ENCODE peak calls at places on chromosomes 7 and 10, in seven cellular contexts. O is uterus, W is tibial nerve, U is body of pancreas, V is transverse colon, L is endothelial cell of umbilical vein, N is Peyer's patch. H is an unnamed sample.

GRCh38 chr10:6269953-6270867 is 67.5 kb downstream of the PFKFB3 start:
- DNase-seq in O (no peak), V (peak; percentile 59), L (no peak), N (peak; percentile 70), W (no peak), U (no peak), H (no peak)

GRCh38 chr10:48538611-48539010 is 66.3 kb downstream of the ARHGAP22 start:
- DNase-seq in W (no peak), U (no peak), N (no peak), V (no peak), L (no peak), O (no peak), H (no peak)

GRCh38 chr7:155009570-155010157 is 6.7 kb upstream of the PAXIP1 start:
- DNase-seq in N (no peak), L (peak; percentile 22), V (no peak), W (no peak), U (no peak), O (no peak), H (no peak)

GRCh38 chr7:45084336-45084735 is 4.4 kb downstream of the NACAD start:
- DNase-seq in V (no peak), W (no peak), L (no peak), N (no peak), O (no peak), U (no peak), H (peak; percentile 1)

GRCh38 chr10:43598447-43598846 is 7.8 kb upstream of the ZNF485 start:
- DNase-seq in W (no peak), O (no peak), L (no peak), U (no peak), V (no peak), N (no peak), H (no peak)

GRCh38 chr10:126252884-126253612 is 135.2 kb downstream of the ADAM12 start:
- DNase-seq in L (peak; percentile 7), U (no peak), W (peak; percentile 51), V (no peak), N (no peak), O (peak; percentile 63), H (no peak)

GRCh38 chr10:76117949-76118348 is 686.5 kb downstream of the LRMDA start:
- DNase-seq in U (no peak), N (no peak), W (no peak), V (no peak), O (no peak), L (no peak), H (no peak)

GRCh38 chr7:24401628-24402593 is 117.9 kb downstream of the NPY start:
- DNase-seq in W (no peak), N (no peak), O (no peak), U (no peak), V (no peak), L (peak; percentile 51), H (no peak)

GRCh38 chr7:53800746-53801145 is 741.4 kb upstream of the VSTM2A start:
- DNase-seq in O (no peak), W (no peak), L (no peak), V (no peak), U (no peak), N (no peak), H (no peak)

GRCh38 chr7:149753370-149754233 is 19.8 kb downstream of the ZNF467 start:
- DNase-seq in N (no peak), V (peak; percentile 33), L (peak; percentile 55), W (no peak), O (no peak), U (peak; percentile 55), H (no peak)

GRCh38 chr10:66917104-66917503 is 8.7 kb upstream of the LRRTM3 start:
- DNase-seq in O (no peak), U (no peak), V (no peak), L (no peak), W (no peak), N (no peak), H (no peak)

GRCh38 chr7:121960678-121961461 is 87.9 kb downstream of the PTPRZ1 start:
- DNase-seq in L (peak; percentile 34), O (no peak), U (no peak), N (no peak), W (no peak), V (no peak), H (no peak)

GRCh38 chr7:151428393-151429231 is 11.3 kb downstream of the CRYGN start:
- DNase-seq in V (no peak), W (no peak), N (no peak), L (no peak), O (peak; percentile 69), U (no peak), H (no peak)

GRCh38 chr10:624605-625334 is 64.7 kb downstream of the DIP2C start:
- DNase-seq in V (peak; percentile 36), O (peak; percentile 77), U (peak; percentile 55), W (peak; percentile 55), L (no peak), N (peak; percentile 34), H (peak; percentile 90)

GRCh38 chr10:62811159-62811875 is 4.8 kb downstream of the EGR2 start:
- DNase-seq in W (no peak), L (no peak), U (no peak), V (no peak), O (no peak), N (no peak), H (no peak)

GRCh38 chr10:89556590-89556989 is 21.2 kb upstream of the SLC16A12 start:
- DNase-seq in N (no peak), V (no peak), O (no peak), U (no peak), L (no peak), W (no peak), H (no peak)

GRCh38 chr7:74420006-74420405 is 33.7 kb upstream of the GTF2IRD1 start:
- DNase-seq in V (no peak), O (no peak), W (no peak), N (no peak), U (no peak), L (no peak), H (no peak)

GRCh38 chr7:41582116-41582515 is 120.8 kb downstream of the INHBA start:
- DNase-seq in N (no peak), U (no peak), O (no peak), L (peak; percentile 41), W (no peak), V (no peak), H (no peak)

GRCh38 chr10:25758041-25758457 is 176.0 kb upstream of the MYO3A start:
- DNase-seq in W (no peak), L (no peak), V (no peak), N (no peak), O (no peak), U (no peak), H (no peak)

GRCh38 chr7:100567751-100568175 is 5.9 kb downstream of the SAP25 start:
- DNase-seq in N (peak; percentile 41), L (no peak), W (no peak), O (no peak), U (no peak), V (no peak), H (no peak)

GRCh38 chr10:82813856-82814255 is 938.9 kb downstream of the NRG3 start:
- DNase-seq in N (no peak), V (no peak), U (peak; percentile 56), L (peak; percentile 37), O (no peak), W (no peak), H (no peak)

GRCh38 chr7:153044981-153045380 is 285.4 kb downstream of the ACTR3B start:
- DNase-seq in U (no peak), V (no peak), N (no peak), L (no peak), W (no peak), O (no peak), H (no peak)
- H3K27me3 ChIP-seq in U (no peaks in the 10 kb centered on the region), V (no peaks in the 10 kb centered on the region), N (no peaks in the 10 kb centered on the region), L (no peaks in the 10 kb centered on the region), W (no peaks in the 10 kb centered on the region), O (no peaks in the 10 kb centered on the region), H (no peaks in the 10 kb centered on the region)

GRCh38 chr10:50624866-50625491 is 1.2 kb upstream of the SGMS1 start:
- DNase-seq in L (peak; percentile 76), O (no peak), V (peak; percentile 70), W (peak; percentile 57), U (no peak), N (peak; percentile 78), H (peak; percentile 61)
- TF ChIP-seq POLR2A in L (peak; percentile 52), O (peak; percentile 31), V (peak; percentile 19), W (no peak), U (peak; percentile 29), N (peak; percentile 65), H (no peak)

GRCh38 chr10:47289921-47290320 is 10.1 kb upstream of the GDF10 start:
- DNase-seq in O (peak; percentile 1), L (no peak), V (no peak), W (no peak), N (no peak), U (no peak), H (no peak)

GRCh38 chr10:47288236-47288635 is 11.8 kb upstream of the GDF10 start:
- DNase-seq in U (no peak), W (no peak), L (no peak), V (no peak), N (no peak), O (no peak), H (no peak)

GRCh38 chr10:47291682-47292081 is 8.3 kb upstream of the GDF10 start:
- DNase-seq in O (no peak), W (peak; percentile 47), U (no peak), V (no peak), N (no peak), L (no peak), H (no peak)

GRCh38 chr10:47288916-47289495 is 11.0 kb upstream of the GDF10 start:
- DNase-seq in U (no peak), V (no peak), L (no peak), O (no peak), W (no peak), N (no peak), H (no peak)

DNA sequence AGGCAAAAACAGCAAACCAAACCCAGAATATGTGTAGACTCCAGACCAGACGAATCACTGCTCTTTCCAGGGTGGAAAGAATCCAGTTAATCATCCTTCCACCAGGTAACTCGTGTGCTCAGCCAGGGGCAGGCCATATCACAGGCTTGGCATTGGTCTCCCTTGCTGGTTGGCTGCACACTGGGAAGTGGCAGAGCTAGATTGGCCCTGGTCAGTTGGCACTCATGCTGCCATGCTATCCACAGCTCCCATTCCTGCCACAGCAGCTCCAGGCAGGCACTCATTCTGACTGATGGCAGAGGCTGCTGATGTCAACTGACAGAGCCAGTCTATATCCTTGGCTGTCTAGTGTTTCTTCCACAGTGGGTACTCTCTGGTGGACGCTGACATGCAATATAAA is 9.7 kb upstream of the GDF10 start:
- DNase-seq in L (no peak), O (no peak), U (no peak), V (no peak), W (no peak), N (no peak), H (no peak)
- H3K27me3 ChIP-seq in L (peaks cover 2% of the 10 kb centered on the region), O (no peaks in the 10 kb centered on the region), U (no peaks in the 10 kb centered on the region), V (no peaks in the 10 kb centered on the region), W (no peaks in the 10 kb centered on the region), N (no peaks in the 10 kb centered on the region), H (no peaks in the 10 kb centered on the region)

DNA sequence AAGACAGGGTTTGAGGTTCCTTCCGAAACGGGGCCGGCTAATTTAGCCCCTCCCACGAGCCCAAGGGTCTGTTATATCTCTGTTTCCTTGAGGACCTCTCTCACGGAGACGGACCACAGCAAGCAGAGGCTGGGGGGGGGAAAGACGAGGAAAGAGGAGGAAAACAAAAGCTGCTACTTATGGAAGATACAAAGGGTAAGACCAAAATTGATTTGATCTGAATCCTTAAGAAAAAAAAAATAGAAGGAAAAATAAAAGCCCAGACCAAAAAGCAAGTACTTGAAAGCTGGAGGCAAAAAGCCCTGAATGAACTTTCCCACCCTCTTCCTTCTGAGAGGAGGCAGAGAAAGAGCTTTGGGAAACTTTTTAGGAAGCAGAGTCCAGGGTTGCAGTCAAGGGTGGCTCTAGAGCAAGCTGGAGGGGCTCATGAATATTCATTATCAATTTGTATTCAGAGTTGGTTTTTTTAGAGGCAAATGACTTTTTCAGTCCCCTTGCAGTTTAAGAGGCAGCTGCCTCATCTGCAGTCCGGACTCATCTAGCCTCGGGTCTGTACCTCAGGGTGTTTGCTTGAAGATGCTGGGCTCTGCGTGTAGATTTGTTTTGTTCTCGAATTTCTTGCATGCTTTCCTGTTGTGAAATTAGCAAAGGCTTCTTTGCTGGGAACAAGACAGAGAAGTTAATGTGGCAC is at the start of gene ENTPD1:
- DNase-seq in V (peak; percentile 59), N (peak; percentile 71), O (no peak), L (peak; percentile 66), U (no peak), W (peak; percentile 12), H (no peak)
- TF ChIP-seq POLR2A in V (peak; percentile 60), N (no peak), O (peak; percentile 50), L (no peak), U (no peak), W (no peak), H (peak; percentile 11)